ENCODE peak calls at places on chromosomes 7 and 10, in four cellular contexts. N is neural progenitor cell; R is esophagus muscularis mucosa; K is naive thymus-derived CD4-positive, alpha-beta T cell. X is an unnamed sample. For H3K36me3, the result is how much of the 10 kb centered on the place peaks cover.

GRCh38 chr7:129840757-129841156 is 112.0 kb downstream of the UBE2H start:
- DNase-seq in N (no peak), K (no peak), R (no peak), X (no peak)

GRCh38 chr7:139682136-139683013 is 95.4 kb downstream of the HIPK2 start:
- DNase-seq in K (no peak), N (no peak), R (no peak), X (peak)

GRCh38 chr7:64882341-64883112 is 20.5 kb upstream of the ZNF273 start:
- DNase-seq in K (no peak), N (no peak), R (peak), X (no peak)

GRCh38 chr7:116970148-116970910 is 17.0 kb downstream of the ST7 start:
- DNase-seq in N (no peak), R (no peak), K (no peak), X (no peak)

GRCh38 chr7:151233804-151234203 is 1.5 kb downstream of the CHPF2 start:
- DNase-seq in N (no peak), K (no peak), R (no peak), X (no peak)

GRCh38 chr10:26478061-26478460 is 39.9 kb downstream of the APBB1IP start:
- DNase-seq in K (no peak), R (no peak), N (no peak), X (no peak)

GRCh38 chr10:61642692-61643091 is 20.0 kb upstream of the CABCOCO1 start:
- DNase-seq in R (no peak), K (no peak), N (no peak), X (no peak)

GRCh38 chr7:197413-198335 is 5.3 kb downstream of the FAM20C start:
- DNase-seq in K (no peak), R (no peak), N (no peak), X (no peak)

GRCh38 chr10:32073676-32074075 is 17.5 kb upstream of the KIF5B start:
- DNase-seq in K (no peak), R (peak), N (no peak), X (no peak)

GRCh38 chr7:4789194-4790077 is 14.0 kb downstream of the AP5Z1 start:
- DNase-seq in R (no peak), N (no peak), K (no peak), X (no peak)

GRCh38 chr10:132035476-132035875 is 30.3 kb upstream of the JAKMIP3 start:
- DNase-seq in K (no peak), N (no peak), R (no peak), X (no peak)

GRCh38 chr10:63416376-63416775 is 49.4 kb downstream of the JMJD1C start:
- DNase-seq in K (no peak), R (no peak), N (no peak), X (no peak)

GRCh38 chr10:74177140-74177677 is 26.2 kb downstream of the ADK start:
- DNase-seq in R (no peak), N (no peak), K (peak), X (no peak)

GRCh38 chr7:85025312-85025756 is 161.5 kb downstream of the SEMA3D start:
- DNase-seq in R (no peak), N (no peak), K (no peak), X (no peak)

GRCh38 chr7:54904130-54904529 is 114.7 kb upstream of the EGFR start:
- DNase-seq in N (no peak), R (no peak), K (no peak), X (peak)

GRCh38 chr7:108452707-108453106 is 3.5 kb downstream of the NRCAM start:
- DNase-seq in K (peak), N (peak), R (no peak), X (no peak)

GRCh38 chr10:62050941-62051433 is 149.5 kb downstream of the ARID5B start:
- DNase-seq in R (no peak), K (peak), N (no peak), X (peak)

GRCh38 chr7:134813668-134814067 is 34.2 kb downstream of the CALD1 start:
- DNase-seq in K (no peak), R (no peak), N (no peak), X (no peak)

GRCh38 chr7:134804854-134805253 is 25.4 kb downstream of the CALD1 start:
- DNase-seq in K (no peak), N (no peak), R (no peak), X (no peak)

GRCh38 chr7:134811798-134812197 is 32.4 kb downstream of the CALD1 start:
- DNase-seq in R (no peak), K (no peak), N (no peak), X (no peak)

GRCh38 chr7:134806197-134806596 is 26.8 kb downstream of the CALD1 start:
- DNase-seq in N (no peak), K (no peak), R (no peak), X (no peak)

GRCh38 chr7:134809611-134810010 is 30.2 kb downstream of the CALD1 start:
- DNase-seq in N (no peak), R (no peak), K (no peak), X (no peak)
- H3K36me3 ChIP-seq in N (under half), R (under half), K (under half), X (under half)

GRCh38 chr10:119651514-119652327 is 541 bp downstream of the BAG3 start:
- DNase-seq in N (peak), R (no peak), K (peak), X (no peak)
- H3K4me3 ChIP-seq in N (peak), R (peak), K (peak), X (peak)

DNA sequence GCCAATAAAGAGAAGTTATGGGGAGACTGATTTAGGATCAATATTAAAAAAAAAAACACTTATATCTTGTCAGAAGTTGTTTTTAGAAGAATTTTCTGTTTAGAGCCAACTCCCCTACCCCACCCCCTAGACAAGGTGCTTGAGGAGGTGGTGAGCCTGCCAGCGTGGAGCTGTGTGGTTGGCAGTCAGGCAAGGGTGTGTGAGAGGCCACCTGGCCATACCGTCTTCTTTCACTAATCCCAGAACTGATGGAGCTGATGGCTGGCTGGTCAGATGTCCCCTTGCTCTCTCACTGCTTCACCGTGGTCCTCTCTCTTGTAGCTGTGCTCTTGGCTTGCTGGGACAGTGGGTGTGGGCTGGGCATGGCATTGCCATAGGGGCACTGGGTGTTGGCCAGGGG is 34.3 kb downstream of the NACAD start:
- DNase-seq in K (no peak), R (no peak), N (no peak), X (no peak)
- H3K36me3 ChIP-seq in K (under half), R (under half), N (under half), X (under half)

DNA sequence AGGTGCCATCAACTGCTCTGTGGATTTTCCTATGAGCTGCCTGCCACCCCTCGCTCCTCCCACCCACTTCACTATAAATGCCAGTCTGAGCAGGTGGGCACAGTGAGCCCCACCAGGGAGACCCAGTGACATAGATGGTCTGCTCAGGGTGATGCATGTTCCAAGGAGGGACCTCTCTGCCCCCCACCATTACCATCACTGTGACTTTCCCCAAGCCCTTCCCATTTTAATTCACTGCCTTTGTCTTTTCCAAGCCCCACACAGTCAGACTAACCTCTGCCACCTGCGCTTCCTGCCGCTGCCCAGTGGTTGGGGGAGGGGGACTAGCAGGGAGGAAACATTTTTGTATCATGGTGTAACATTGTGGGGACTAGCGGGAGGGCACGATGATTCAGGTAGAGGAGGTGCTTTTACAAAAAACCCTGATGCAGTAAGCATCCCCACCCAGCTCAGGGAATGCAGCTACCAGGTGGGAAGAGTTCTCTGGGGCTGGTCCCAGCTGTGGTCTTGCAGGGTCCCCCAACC is 24.6 kb downstream of the PRSS2 start:
- DNase-seq in N (no peak), K (peak), R (no peak), X (no peak)
- H3K4me3 ChIP-seq in N (no peak), K (peak), R (no peak), X (no peak)

GRCh38 chr10:3126249-3126648 is 46.3 kb downstream of the PITRM1 start:
- DNase-seq in R (no peak), K (no peak), N (no peak), X (no peak)

GRCh38 chr10:3128379-3129130 is 44.0 kb downstream of the PITRM1 start:
- DNase-seq in N (no peak), R (no peak), K (no peak), X (no peak)

GRCh38 chr10:3126741-3127342 is 45.7 kb downstream of the PITRM1 start:
- DNase-seq in R (no peak), K (no peak), N (peak), X (no peak)

GRCh38 chr10:3129581-3130340 is 42.8 kb downstream of the PITRM1 start:
- DNase-seq in R (no peak), N (no peak), K (no peak), X (no peak)

GRCh38 chr10:3127921-3128320 is 44.7 kb downstream of the PITRM1 start:
- DNase-seq in R (no peak), K (no peak), N (no peak), X (no peak)
- H3K36me3 ChIP-seq in R (half or more), K (under half), N (under half), X (under half)

GRCh38 chr10:114239994-114240345 is 916 bp downstream of the VWA2 start:
- DNase-seq in K (no peak), N (peak), R (peak), X (no peak)

GRCh38 chr10:114242235-114242634 is 3.2 kb downstream of the VWA2 start:
- DNase-seq in K (no peak), R (peak), N (no peak), X (no peak)

GRCh38 chr10:114244126-114244525 is 5.1 kb downstream of the VWA2 start:
- DNase-seq in R (no peak), N (no peak), K (no peak), X (no peak)

GRCh38 chr10:114243661-114244060 is 4.6 kb downstream of the VWA2 start:
- DNase-seq in R (no peak), N (no peak), K (no peak), X (no peak)

GRCh38 chr10:114239117-114239993 is at the start of gene VWA2:
- DNase-seq in K (peak), R (peak), N (peak), X (no peak)
- H3K4me3 ChIP-seq in K (no peak), R (peak), N (peak), X (peak)

GRCh38 chr10:6283632-6284031 is 80.9 kb downstream of the PFKFB3 start:
- DNase-seq in N (no peak), K (no peak), R (no peak), X (no peak)
- H3K36me3 ChIP-seq in N (under half), K (under half), R (under half), X (under half)